ENCODE peak calls at places on chromosomes 5 and 9, in six cellular contexts. One of them, this sample, is unnamed. For H3K27me3 and H3K36me3, the result is how much of the 10 kb centered on the place peaks cover.

GRCh38 chr5:912356-913091 is 19.8 kb downstream of the TRIP13 start:
- DNase-seq in BJ: peak
- DNase-seq in A673: peak
- DNase-seq in CD8-positive, alpha-beta memory T cell: peak
- DNase-seq in BE2C: peak
- DNase-seq in left lung: no peak
- DNase-seq in this sample: peak

GRCh38 chr9:96232539-96233241 is 69.3 kb downstream of the HSD17B3 start:
- DNase-seq in CD8-positive, alpha-beta memory T cell: peak
- DNase-seq in left lung: no peak
- DNase-seq in BJ: no peak
- DNase-seq in A673: peak
- DNase-seq in BE2C: peak
- DNase-seq in this sample: peak

GRCh38 chr9:19642256-19642655 is 146.6 kb downstream of the SLC24A2 start:
- DNase-seq in BJ: no peak
- DNase-seq in BE2C: no peak
- DNase-seq in CD8-positive, alpha-beta memory T cell: no peak
- DNase-seq in A673: no peak
- DNase-seq in left lung: no peak
- DNase-seq in this sample: no peak

GRCh38 chr9:82513242-82513750 is 524.7 kb downstream of the SPATA31D1 start:
- DNase-seq in BJ: no peak
- DNase-seq in BE2C: no peak
- DNase-seq in A673: no peak
- DNase-seq in CD8-positive, alpha-beta memory T cell: no peak
- DNase-seq in left lung: no peak
- DNase-seq in this sample: no peak

GRCh38 chr9:5714501-5715401 is 85.8 kb downstream of the RIC1 start:
- DNase-seq in A673: no peak
- DNase-seq in BJ: no peak
- DNase-seq in left lung: no peak
- DNase-seq in CD8-positive, alpha-beta memory T cell: no peak
- DNase-seq in BE2C: no peak
- DNase-seq in this sample: peak

GRCh38 chr5:159928122-159928960 is 12.1 kb downstream of the ADRA1B start:
- DNase-seq in CD8-positive, alpha-beta memory T cell: no peak
- DNase-seq in BJ: peak
- DNase-seq in left lung: no peak
- DNase-seq in BE2C: no peak
- DNase-seq in A673: no peak
- DNase-seq in this sample: no peak

GRCh38 chr5:123610665-123611406 is 98.9 kb downstream of the CSNK1G3 start:
- DNase-seq in BJ: peak
- DNase-seq in CD8-positive, alpha-beta memory T cell: peak
- DNase-seq in BE2C: peak
- DNase-seq in A673: peak
- DNase-seq in left lung: no peak
- DNase-seq in this sample: peak

GRCh38 chr5:175082866-175083590 is 358.6 kb downstream of the MSX2 start:
- DNase-seq in A673: no peak
- DNase-seq in left lung: no peak
- DNase-seq in CD8-positive, alpha-beta memory T cell: no peak
- DNase-seq in BJ: no peak
- DNase-seq in BE2C: no peak
- DNase-seq in this sample: no peak

GRCh38 chr9:72154468-72155281 is 5.4 kb downstream of the GDA start:
- DNase-seq in A673: no peak
- DNase-seq in CD8-positive, alpha-beta memory T cell: no peak
- DNase-seq in BJ: no peak
- DNase-seq in BE2C: no peak
- DNase-seq in left lung: no peak
- DNase-seq in this sample: no peak

GRCh38 chr5:79318935-79319614 is 83.1 kb downstream of the JMY start:
- DNase-seq in CD8-positive, alpha-beta memory T cell: no peak
- DNase-seq in BJ: peak
- DNase-seq in left lung: no peak
- DNase-seq in A673: peak
- DNase-seq in BE2C: no peak
- DNase-seq in this sample: no peak

GRCh38 chr5:103178167-103178566 is 58.1 kb downstream of the PPIP5K2 start:
- DNase-seq in CD8-positive, alpha-beta memory T cell: no peak
- DNase-seq in A673: peak
- DNase-seq in BJ: no peak
- DNase-seq in BE2C: no peak
- DNase-seq in left lung: no peak
- DNase-seq in this sample: no peak

GRCh38 chr9:113990975-113991471 is 87.1 kb downstream of the AMBP start:
- DNase-seq in CD8-positive, alpha-beta memory T cell: no peak
- DNase-seq in A673: no peak
- DNase-seq in BJ: no peak
- DNase-seq in left lung: peak
- DNase-seq in BE2C: no peak
- DNase-seq in this sample: no peak

GRCh38 chr5:151892393-151892792 is 32.3 kb downstream of the GLRA1 start:
- DNase-seq in BE2C: no peak
- DNase-seq in A673: no peak
- DNase-seq in left lung: no peak
- DNase-seq in BJ: no peak
- DNase-seq in CD8-positive, alpha-beta memory T cell: no peak
- DNase-seq in this sample: no peak

GRCh38 chr9:127187231-127187956 is 65.0 kb upstream of the ANGPTL2 start:
- DNase-seq in left lung: peak
- DNase-seq in CD8-positive, alpha-beta memory T cell: no peak
- DNase-seq in BE2C: no peak
- DNase-seq in BJ: peak
- DNase-seq in A673: peak
- DNase-seq in this sample: no peak

GRCh38 chr9:129752915-129753724 is at the start of gene PTGES:
- DNase-seq in BJ: peak
- DNase-seq in left lung: peak
- DNase-seq in A673: peak
- DNase-seq in BE2C: peak
- DNase-seq in CD8-positive, alpha-beta memory T cell: peak
- DNase-seq in this sample: peak
- H3K4me3 ChIP-seq in BJ: peak
- H3K4me3 ChIP-seq in left lung: peak
- H3K4me3 ChIP-seq in A673: peak
- H3K4me3 ChIP-seq in BE2C: peak
- H3K4me3 ChIP-seq in CD8-positive, alpha-beta memory T cell: no peak
- H3K4me3 ChIP-seq in this sample: no peak

DNA sequence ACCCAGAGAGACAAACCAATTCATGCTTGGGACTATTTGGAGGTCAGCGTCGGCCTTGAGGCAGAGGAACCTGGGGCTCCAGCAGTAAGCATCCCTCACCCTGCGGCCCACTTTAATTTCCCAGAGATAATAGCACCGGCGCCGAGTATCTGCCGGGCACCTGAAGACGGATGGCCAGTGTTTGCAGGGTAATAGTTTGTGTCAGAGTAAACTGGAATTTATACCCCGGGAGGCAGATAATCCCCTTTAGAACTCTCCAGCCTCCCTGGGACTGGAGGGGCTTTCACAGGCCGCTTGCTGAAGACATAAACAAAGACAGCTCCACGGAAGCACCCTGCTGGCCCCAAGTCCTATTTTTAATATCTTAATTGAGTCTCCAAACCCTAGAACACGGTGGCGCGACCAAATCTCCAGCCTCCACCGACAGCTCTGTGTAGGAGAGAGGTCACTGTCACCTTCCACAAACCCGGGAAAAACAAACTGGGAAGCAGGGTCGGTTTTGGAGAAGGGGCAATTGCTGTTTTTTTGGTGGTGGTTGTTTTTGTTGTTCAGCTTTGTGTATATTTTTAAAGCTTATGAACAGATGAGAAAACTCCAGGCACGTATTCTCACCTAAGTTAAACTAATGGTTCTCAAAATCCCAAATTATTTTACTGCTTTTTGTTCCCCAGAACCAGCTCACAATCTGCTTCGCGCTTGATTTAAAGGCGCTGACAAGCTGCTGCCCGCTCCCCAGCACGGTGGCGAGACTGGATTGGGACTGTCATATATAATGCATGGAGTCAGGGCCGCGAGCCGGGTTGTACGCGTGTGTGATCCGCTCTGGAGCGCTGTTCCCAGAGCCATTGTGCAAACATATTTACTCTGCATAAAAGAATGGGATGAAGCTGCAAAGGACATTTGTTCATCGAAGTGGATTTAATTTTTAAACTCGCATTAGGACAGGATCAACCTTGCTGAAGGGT is 17.6 kb upstream of the FCN1 start:
- DNase-seq in BE2C: no peak
- DNase-seq in CD8-positive, alpha-beta memory T cell: no peak
- DNase-seq in BJ: no peak
- DNase-seq in left lung: no peak
- DNase-seq in A673: peak
- DNase-seq in this sample: peak
- H3K27me3 ChIP-seq in BE2C: under half
- H3K27me3 ChIP-seq in CD8-positive, alpha-beta memory T cell: under half
- H3K27me3 ChIP-seq in BJ: under half
- H3K27me3 ChIP-seq in left lung: under half
- H3K27me3 ChIP-seq in A673: under half
- H3K27me3 ChIP-seq in this sample: under half

GRCh38 chr5:139392324-139392677 is 2.6 kb upstream of the MZB1 start:
- DNase-seq in A673: no peak
- DNase-seq in BE2C: no peak
- DNase-seq in CD8-positive, alpha-beta memory T cell: no peak
- DNase-seq in left lung: no peak
- DNase-seq in BJ: no peak
- DNase-seq in this sample: no peak
- H3K36me3 ChIP-seq in A673: under half
- H3K36me3 ChIP-seq in BE2C: under half
- H3K36me3 ChIP-seq in CD8-positive, alpha-beta memory T cell: under half
- H3K36me3 ChIP-seq in left lung: under half
- H3K36me3 ChIP-seq in BJ: under half
- H3K36me3 ChIP-seq in this sample: under half

GRCh38 chr9:14346301-14346721 is 32.4 kb upstream of the NFIB start:
- DNase-seq in left lung: no peak
- DNase-seq in CD8-positive, alpha-beta memory T cell: no peak
- DNase-seq in BJ: no peak
- DNase-seq in A673: no peak
- DNase-seq in BE2C: no peak
- DNase-seq in this sample: peak
- H3K4me3 ChIP-seq in left lung: peak
- H3K4me3 ChIP-seq in CD8-positive, alpha-beta memory T cell: no peak
- H3K4me3 ChIP-seq in BJ: no peak
- H3K4me3 ChIP-seq in A673: no peak
- H3K4me3 ChIP-seq in BE2C: no peak
- H3K4me3 ChIP-seq in this sample: peak

GRCh38 chr5:3142261-3143027 is 391.0 kb upstream of the IRX2 start:
- DNase-seq in CD8-positive, alpha-beta memory T cell: no peak
- DNase-seq in left lung: no peak
- DNase-seq in BE2C: no peak
- DNase-seq in A673: no peak
- DNase-seq in BJ: no peak
- DNase-seq in this sample: no peak

GRCh38 chr5:3149899-3150298 is 398.4 kb upstream of the IRX2 start:
- DNase-seq in BJ: no peak
- DNase-seq in CD8-positive, alpha-beta memory T cell: no peak
- DNase-seq in A673: no peak
- DNase-seq in left lung: no peak
- DNase-seq in BE2C: no peak
- DNase-seq in this sample: no peak

GRCh38 chr5:3140117-3140516 is 388.6 kb upstream of the IRX2 start:
- DNase-seq in BE2C: no peak
- DNase-seq in CD8-positive, alpha-beta memory T cell: no peak
- DNase-seq in left lung: no peak
- DNase-seq in A673: no peak
- DNase-seq in BJ: no peak
- DNase-seq in this sample: no peak

GRCh38 chr5:3143382-3143781 is 391.9 kb upstream of the IRX2 start:
- DNase-seq in BJ: no peak
- DNase-seq in BE2C: no peak
- DNase-seq in CD8-positive, alpha-beta memory T cell: no peak
- DNase-seq in A673: no peak
- DNase-seq in left lung: no peak
- DNase-seq in this sample: no peak

GRCh38 chr5:3145641-3146040 is 394.2 kb upstream of the IRX2 start:
- DNase-seq in A673: no peak
- DNase-seq in BE2C: no peak
- DNase-seq in CD8-positive, alpha-beta memory T cell: no peak
- DNase-seq in BJ: no peak
- DNase-seq in left lung: no peak
- DNase-seq in this sample: no peak
- H3K27me3 ChIP-seq in A673: under half
- H3K27me3 ChIP-seq in BE2C: under half
- H3K27me3 ChIP-seq in CD8-positive, alpha-beta memory T cell: under half
- H3K27me3 ChIP-seq in BJ: under half
- H3K27me3 ChIP-seq in left lung: under half
- H3K27me3 ChIP-seq in this sample: under half

This sample was measured in H7.